ENCODE peak calls at places on chromosomes 7 and 10, in eight cellular contexts. W, L, G, I, K, N, U and T are unnamed samples.

GRCh38 chr7:65216469-65216868 is 157.2 kb upstream of the ZNF92 start:
- DNase-seq in L (peak), G (peak), W (peak), N (peak), I (peak), K (peak), U (no peak), T (peak)

GRCh38 chr10:84540617-84541288 is 212.4 kb downstream of the CCSER2 start:
- DNase-seq in I (peak), L (peak), U (peak), G (peak), K (peak), N (peak), W (no peak), T (no peak)

GRCh38 chr10:101216207-101216607 is 13.1 kb downstream of the LBX1 start:
- DNase-seq in N (no peak), U (no peak), I (no peak), K (peak), L (no peak), G (no peak), W (no peak), T (no peak)

GRCh38 chr10:109978481-109978880 is 29.3 kb upstream of the ADD3 start:
- DNase-seq in I (peak), L (peak), G (peak), N (peak), U (peak), W (no peak), K (peak), T (no peak)

GRCh38 chr10:111081595-111081994 is 4.8 kb downstream of the ADRA2A start:
- DNase-seq in G (no peak), L (no peak), U (no peak), K (peak), I (no peak), N (no peak), W (no peak), T (no peak)

GRCh38 chr7:1667566-1668485 is 2.3 kb upstream of the ELFN1 start:
- DNase-seq in G (peak), N (no peak), W (no peak), L (no peak), U (no peak), K (peak), I (no peak), T (no peak)

GRCh38 chr7:106486331-106486730 is 174.6 kb downstream of the CCDC71L start:
- DNase-seq in K (no peak), W (no peak), U (no peak), G (no peak), I (peak), L (peak), N (no peak), T (no peak)

GRCh38 chr7:50656141-50656895 is 91.1 kb upstream of the DDC start:
- DNase-seq in I (no peak), W (no peak), N (peak), G (no peak), K (peak), L (peak), U (no peak), T (no peak)

GRCh38 chr10:86044029-86044428 is 322.6 kb downstream of the GRID1 start:
- DNase-seq in U (no peak), W (no peak), G (no peak), K (no peak), L (no peak), N (no peak), I (no peak), T (no peak)

GRCh38 chr10:68106656-68107055 is 2.6 kb upstream of the MYPN start:
- DNase-seq in G (no peak), L (peak), W (peak), K (no peak), N (no peak), U (peak), I (peak), T (no peak)

GRCh38 chr10:131841131-131841661 is 59.6 kb upstream of the PPP2R2D start:
- DNase-seq in L (no peak), K (peak), I (no peak), U (no peak), W (no peak), N (no peak), G (no peak), T (no peak)

GRCh38 chr10:110456523-110457091 is 41.1 kb upstream of the DUSP5 start:
- DNase-seq in L (peak), K (peak), I (peak), N (no peak), G (no peak), U (peak), W (no peak), T (no peak)

GRCh38 chr10:62502995-62503613 is 128.9 kb downstream of the ZNF365 start:
- DNase-seq in N (no peak), W (peak), I (peak), K (no peak), L (no peak), G (no peak), U (no peak), T (no peak)